ENCODE peak calls at places on chromosomes 13 and 19, in four cellular contexts. Q is esophagus squamous epithelium, N is adrenal gland, U is body of pancreas. K is an unnamed sample.

GRCh38 chr13:51500687-51501086 is 47.9 kb upstream of the INTS6 start:
- DNase-seq in Q (no peak), N (no peak), U (no peak), K (no peak)

GRCh38 chr19:50458396-50459066 is 17.8 kb upstream of the EMC10 start:
- DNase-seq in Q (no peak), N (no peak), U (no peak), K (no peak)

GRCh38 chr19:38862321-38863059 is 12.7 kb upstream of the HNRNPL start:
- DNase-seq in Q (no peak), N (peak; percentile 51), U (peak; percentile 71), K (peak; percentile 29)

GRCh38 chr19:9857920-9858746 is 23.0 kb downstream of the PIN1 start:
- DNase-seq in Q (no peak), N (no peak), U (no peak), K (no peak)

GRCh38 chr13:20706661-20707060 is 3.2 kb downstream of the IL17D start:
- DNase-seq in Q (no peak), N (no peak), U (no peak), K (no peak)

GRCh38 chr19:49626243-49626642 is 13.7 kb downstream of the RRAS start:
- DNase-seq in Q (no peak), N (no peak), U (no peak), K (peak; percentile 44)

GRCh38 chr19:57465680-57466381 is 8.9 kb upstream of the VN1R1 start:
- DNase-seq in Q (no peak), N (no peak), U (no peak), K (no peak)

GRCh38 chr19:858868-859843 is at the start of gene CFD:
- DNase-seq in Q (no peak), N (no peak), U (no peak), K (no peak)

GRCh38 chr13:97388385-97388784 is 45.6 kb upstream of the RAP2A start:
- DNase-seq in Q (no peak), N (no peak), U (no peak), K (no peak)

GRCh38 chr19:3188627-3189596 is 3.2 kb downstream of the NCLN start:
- DNase-seq in Q (no peak), N (no peak), U (no peak), K (no peak)

GRCh38 chr19:55209430-55210119 is at the start of gene PTPRH:
- DNase-seq in Q (no peak), N (no peak), U (peak; percentile 37), K (no peak)

GRCh38 chr13:30654430-30654829 is 36.7 kb downstream of the USPL1 start:
- DNase-seq in Q (no peak), N (no peak), U (no peak), K (no peak)

GRCh38 chr19:53774011-53774410 is 50.1 kb downstream of the NLRP12 start:
- DNase-seq in Q (no peak), N (no peak), U (no peak), K (no peak)

GRCh38 chr13:111317571-111318360 is 2.7 kb upstream of the TEX29 start:
- DNase-seq in Q (no peak), N (no peak), U (no peak), K (no peak)

GRCh38 chr19:3509566-3509989 is 3.5 kb downstream of the FZR1 start:
- DNase-seq in Q (no peak), N (peak; percentile 77), U (no peak), K (no peak)

GRCh38 chr13:73465629-73465974 is 406.8 kb downstream of the KLF5 start:
- DNase-seq in Q (no peak), N (no peak), U (no peak), K (no peak)

GRCh38 chr19:55590621-55591020 is 8.7 kb downstream of the FIZ1 start:
- DNase-seq in Q (no peak), N (no peak), U (no peak), K (no peak)

GRCh38 chr19:16319466-16319865 is 5.2 kb upstream of the KLF2 start:
- DNase-seq in Q (no peak), N (no peak), U (no peak), K (no peak)

GRCh38 chr19:15320118-15320517 is 12.2 kb downstream of the BRD4 start:
- DNase-seq in Q (no peak), N (no peak), U (no peak), K (no peak)

GRCh38 chr19:49327878-49328544 is 3.0 kb upstream of the SLC6A16 start:
- DNase-seq in Q (no peak), N (peak; percentile 6), U (no peak), K (no peak)

DNA sequence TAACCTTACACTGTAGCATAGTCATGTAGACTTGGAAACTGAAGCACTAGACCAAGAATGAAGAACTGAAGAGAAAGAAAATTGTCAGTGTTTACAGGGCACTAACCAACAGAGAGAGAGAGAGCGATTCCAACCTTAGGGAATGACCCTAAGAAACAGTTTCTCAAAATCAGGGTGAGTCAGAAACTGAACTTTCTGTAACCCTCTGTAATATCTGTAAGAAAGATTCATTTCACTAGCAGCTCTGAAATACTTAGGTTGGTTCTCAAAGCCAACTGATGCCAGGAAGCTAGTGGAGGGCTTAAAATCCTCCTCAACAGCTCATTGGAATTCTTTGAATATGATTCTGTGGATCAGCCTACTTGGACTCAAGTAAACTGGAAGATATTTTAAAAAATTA is 936.9 kb downstream of the EFNB2 start:
- DNase-seq in Q (no peak), N (no peak), U (no peak), K (no peak)
- H3K27ac ChIP-seq in Q (no peak overlapping the region), N (no peak overlapping the region), U (no peak overlapping the region), K (no peak overlapping the region)

DNA sequence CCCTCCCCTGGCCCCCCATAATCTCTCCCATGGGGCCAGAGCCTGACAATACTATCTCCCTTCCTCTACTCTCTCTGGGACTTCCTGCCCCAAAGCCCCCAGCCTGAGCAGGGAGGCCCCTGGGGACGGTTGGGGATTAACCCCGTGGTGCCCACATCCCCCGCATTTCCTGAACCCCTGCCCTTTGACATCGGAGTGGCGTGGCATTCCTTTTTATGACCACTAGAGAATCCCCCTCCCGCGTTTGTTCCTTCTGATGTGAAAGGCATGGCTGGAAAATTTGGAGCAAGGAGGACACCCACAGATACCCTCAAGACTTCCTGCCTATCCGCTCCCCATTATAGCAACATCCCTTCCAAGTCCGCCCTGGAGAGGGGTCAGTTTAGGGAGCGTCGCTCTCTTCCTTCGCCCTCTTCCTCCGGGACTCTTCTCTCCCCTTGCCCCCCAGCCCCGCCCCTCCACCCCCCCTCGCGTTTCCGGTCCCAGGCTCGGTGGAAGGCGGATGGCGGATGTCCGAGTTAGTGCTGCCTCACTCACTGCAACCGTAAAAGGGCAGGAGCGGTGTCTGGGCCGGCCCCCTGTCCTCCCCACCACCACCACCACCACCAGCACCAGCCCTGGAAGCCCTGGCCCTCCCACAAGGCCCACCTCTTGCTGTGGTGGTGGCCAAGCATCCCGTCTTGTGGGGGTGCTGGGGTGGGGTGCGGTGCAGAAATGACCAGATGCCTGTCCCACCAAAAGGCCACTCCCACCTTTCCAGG is 1.8 kb downstream of the VASP start:
- DNase-seq in Q (no peak), N (peak; percentile 73), U (peak; percentile 62), K (peak; percentile 69)
- TF ChIP-seq CTCF in Q (peak; percentile 13), N (peak; percentile 43), U (no peak), K (no peak)

GRCh38 chr19:12736854-12737665 is at the start of gene GET3:
- DNase-seq in Q (peak; percentile 71), N (peak; percentile 93), U (peak; percentile 96), K (peak; percentile 98)
- TF ChIP-seq POLR2A in Q (no peak), N (peak; percentile 46), U (no peak), K (no peak)

DNA sequence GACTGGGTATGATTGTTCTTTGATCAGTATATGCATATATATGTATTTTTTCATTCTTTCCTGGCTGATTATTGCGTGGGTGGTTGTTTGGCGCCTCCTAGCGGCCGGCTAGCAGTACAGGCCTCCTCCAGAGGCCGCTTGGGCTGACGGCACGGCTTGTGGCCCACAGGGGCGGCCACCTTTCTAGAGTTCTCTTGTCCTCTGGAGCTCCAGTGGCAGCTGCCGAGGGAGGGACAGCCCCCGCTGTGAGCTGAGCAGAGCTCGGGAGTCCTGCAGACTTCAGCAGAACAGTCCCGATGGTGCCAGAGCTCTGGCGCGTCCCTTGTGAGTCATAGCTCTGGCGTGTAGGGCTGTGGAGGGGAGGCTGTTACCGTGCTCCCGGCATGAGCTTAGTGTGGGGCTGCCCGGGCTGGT is 22.5 kb upstream of the ZNF429 start:
- DNase-seq in Q (no peak), N (peak; percentile 36), U (peak; percentile 73), K (peak; percentile 40)
- H3K27ac ChIP-seq in Q (no peak overlapping the region), N (no peak overlapping the region), U (no peak overlapping the region), K (no peak overlapping the region)